ENCODE peak calls at places on chromosome 17, in eight cellular contexts. Z is C1 segment of cervical spinal cord; P is stimulated activated CD8-positive, alpha-beta memory T cell treated with anti-CD3 and anti-CD28 coated beads, Interleukin-12 subunit alpha, Interleukin-12 subunit beta, amount 100 ng/mL, for 1 hour; X is bronchial epithelial cell; M is IMR-90; G is EL; O is fibroblast of villous mesenchyme; Y is Kasumi-1. L is an unnamed sample.

GRCh38 chr17:5630434-5630833 is 46.1 kb upstream of the NLRP1 start:
- DNase-seq in G (peak), Z (no peak), O (no peak), P (no peak), Y (no peak), X (no peak), M (peak), L (no peak)

GRCh38 chr17:77382966-77383612 is 242.3 kb downstream of the SEC14L1 start:
- DNase-seq in Y (no peak), O (peak), X (peak), P (no peak), M (peak), Z (no peak), G (peak), L (peak)

GRCh38 chr17:70105641-70106040 is 30.6 kb downstream of the KCNJ16 start:
- DNase-seq in P (no peak), G (no peak), Y (no peak), M (no peak), X (no peak), O (no peak), Z (no peak), L (no peak)

GRCh38 chr17:20189322-20189721 is 180.2 kb downstream of the SPECC1 start:
- DNase-seq in P (no peak), O (peak), Z (peak), X (peak), M (peak), G (peak), Y (no peak), L (no peak)

GRCh38 chr17:76179496-76180467 is 38.7 kb upstream of the FOXJ1 start:
- DNase-seq in Y (peak), G (peak), O (peak), Z (no peak), P (peak), M (peak), X (peak), L (peak)

GRCh38 chr17:28726396-28726911 is 421 bp upstream of the TLCD1 start:
- DNase-seq in O (peak), Z (no peak), P (peak), X (no peak), M (peak), Y (peak), G (peak), L (peak)

GRCh38 chr17:79464310-79465010 is 146.4 kb downstream of the RBFOX3 start:
- DNase-seq in O (no peak), Y (no peak), M (no peak), P (no peak), G (no peak), X (no peak), Z (no peak), L (no peak)

GRCh38 chr17:58377005-58377660 is 25.1 kb upstream of the SUPT4H1 start:
- DNase-seq in O (no peak), G (no peak), Y (no peak), M (no peak), X (peak), P (no peak), Z (no peak), L (no peak)

GRCh38 chr17:76356803-76357456 is 3.2 kb upstream of the PRPSAP1 start:
- DNase-seq in Z (no peak), P (no peak), O (no peak), X (peak), Y (no peak), G (no peak), M (no peak), L (no peak)

GRCh38 chr17:39960406-39961053 is 2.3 kb upstream of the GSDMA start:
- DNase-seq in Z (no peak), Y (no peak), M (no peak), P (no peak), X (no peak), O (no peak), G (no peak), L (no peak)

GRCh38 chr17:37737971-37738370 is 6.9 kb downstream of the HNF1B start:
- DNase-seq in X (no peak), Y (no peak), Z (no peak), P (no peak), O (no peak), M (peak), G (peak), L (peak)

GRCh38 chr17:75844530-75845057 is 390 bp upstream of the UNC13D start:
- DNase-seq in Z (peak), P (no peak), Y (peak), G (no peak), M (no peak), X (peak), O (no peak), L (peak)

L was measured in choroid plexus epithelial cell.